ENCODE peak calls at places on chromosome 9, in ten cellular contexts. B is kidney, Z is psoas muscle, H is A549, L is heart left ventricle, J is stomach, K is GM13977, N is BJ, I is neural crest cell, P is RWPE2. S is an unnamed sample.

GRCh38 chr9:82490019-82490499 is 501.5 kb downstream of the SPATA31D1 start:
- DNase-seq in B (no peak), Z (no peak), H (no peak), L (no peak), J (no peak), K (no peak), N (peak; percentile 51), I (no peak), P (peak; percentile 57), S (no peak)

GRCh38 chr9:98931543-98931942 is 12.2 kb upstream of the COL15A1 start:
- DNase-seq in B (no peak), Z (no peak), H (no peak), L (no peak), J (no peak), K (no peak), N (no peak), I (no peak), P (no peak), S (no peak)

GRCh38 chr9:16032799-16033198 is 480.0 kb downstream of the CCDC171 start:
- DNase-seq in B (no peak), Z (no peak), H (no peak), L (no peak), J (no peak), K (no peak), N (no peak), I (no peak), P (no peak), S (no peak)

GRCh38 chr9:120542701-120543490 is 37.1 kb downstream of the CDK5RAP2 start:
- DNase-seq in B (no peak), Z (no peak), H (no peak), L (no peak), J (no peak), K (no peak), N (no peak), I (no peak), P (no peak), S (no peak)

GRCh38 chr9:70420267-70421019 is 6.0 kb upstream of the KLF9 start:
- DNase-seq in B (peak; percentile 99), Z (peak; percentile 95), H (peak; percentile 59), L (peak; percentile 96), J (peak; percentile 94), K (peak; percentile 23), N (no peak), I (peak; percentile 61), P (peak; percentile 83), S (no peak)

GRCh38 chr9:76255781-76256455 is 138.3 kb downstream of the RFK start:
- DNase-seq in B (no peak), Z (peak; percentile 32), H (no peak), L (peak; percentile 78), J (peak; percentile 25), K (no peak), N (peak; percentile 99), I (no peak), P (no peak), S (no peak)

GRCh38 chr9:34562136-34562745 is 27.3 kb downstream of the CNTFR start:
- DNase-seq in B (no peak), Z (no peak), H (no peak), L (no peak), J (no peak), K (peak; percentile 71), N (no peak), I (no peak), P (no peak), S (no peak)

GRCh38 chr9:127805620-127806019 is 2.9 kb downstream of the FPGS start:
- DNase-seq in B (no peak), Z (no peak), H (peak; percentile 69), L (peak; percentile 53), J (no peak), K (no peak), N (no peak), I (peak; percentile 48), P (no peak), S (no peak)

GRCh38 chr9:131276107-131276888 is at the start of gene FAM78A:
- DNase-seq in B (peak; percentile 87), Z (peak; percentile 59), H (no peak), L (peak; percentile 80), J (peak; percentile 57), K (peak; percentile 75), N (no peak), I (no peak), P (no peak), S (no peak)

GRCh38 chr9:38431101-38431500 is 6.8 kb upstream of the IGFBPL1 start:
- DNase-seq in B (no peak), Z (no peak), H (no peak), L (no peak), J (no peak), K (no peak), N (no peak), I (no peak), P (no peak), S (no peak)

GRCh38 chr9:112331676-112331955 is 1.8 kb downstream of the PTBP3 start:
- DNase-seq in B (no peak), Z (no peak), H (no peak), L (no peak), J (no peak), K (no peak), N (no peak), I (no peak), P (no peak), S (no peak)

GRCh38 chr9:112332272-112332671 is 1.1 kb downstream of the PTBP3 start:
- DNase-seq in B (no peak), Z (no peak), H (no peak), L (no peak), J (no peak), K (no peak), N (no peak), I (no peak), P (no peak), S (no peak)

GRCh38 chr9:112332977-112333638 is at the start of gene PTBP3:
- DNase-seq in B (peak; percentile 94), Z (peak; percentile 81), H (peak; percentile 55), L (peak; percentile 87), J (peak; percentile 89), K (peak; percentile 83), N (no peak), I (peak; percentile 51), P (peak; percentile 76), S (peak; percentile 92)

GRCh38 chr9:112333639-112334318 is 360 bp upstream of the PTBP3 start:
- DNase-seq in B (peak; percentile 98), Z (peak; percentile 96), H (peak; percentile 90), L (peak; percentile 95), J (peak; percentile 98), K (peak; percentile 97), N (peak; percentile 64), I (peak; percentile 92), P (peak; percentile 89), S (peak; percentile 96)

GRCh38 chr9:112332674-112332976 is 794 bp downstream of the PTBP3 start:
- DNase-seq in B (no peak), Z (no peak), H (no peak), L (no peak), J (no peak), K (no peak), N (no peak), I (no peak), P (no peak), S (no peak)
- TF ChIP-seq CTCF in B (no peak), Z (peak; percentile 6), H (no peak), L (no peak), J (no peak), K (no peak), N (peak; percentile 10), I (peak; percentile 51), P (no peak), S (peak; percentile 66)

DNA sequence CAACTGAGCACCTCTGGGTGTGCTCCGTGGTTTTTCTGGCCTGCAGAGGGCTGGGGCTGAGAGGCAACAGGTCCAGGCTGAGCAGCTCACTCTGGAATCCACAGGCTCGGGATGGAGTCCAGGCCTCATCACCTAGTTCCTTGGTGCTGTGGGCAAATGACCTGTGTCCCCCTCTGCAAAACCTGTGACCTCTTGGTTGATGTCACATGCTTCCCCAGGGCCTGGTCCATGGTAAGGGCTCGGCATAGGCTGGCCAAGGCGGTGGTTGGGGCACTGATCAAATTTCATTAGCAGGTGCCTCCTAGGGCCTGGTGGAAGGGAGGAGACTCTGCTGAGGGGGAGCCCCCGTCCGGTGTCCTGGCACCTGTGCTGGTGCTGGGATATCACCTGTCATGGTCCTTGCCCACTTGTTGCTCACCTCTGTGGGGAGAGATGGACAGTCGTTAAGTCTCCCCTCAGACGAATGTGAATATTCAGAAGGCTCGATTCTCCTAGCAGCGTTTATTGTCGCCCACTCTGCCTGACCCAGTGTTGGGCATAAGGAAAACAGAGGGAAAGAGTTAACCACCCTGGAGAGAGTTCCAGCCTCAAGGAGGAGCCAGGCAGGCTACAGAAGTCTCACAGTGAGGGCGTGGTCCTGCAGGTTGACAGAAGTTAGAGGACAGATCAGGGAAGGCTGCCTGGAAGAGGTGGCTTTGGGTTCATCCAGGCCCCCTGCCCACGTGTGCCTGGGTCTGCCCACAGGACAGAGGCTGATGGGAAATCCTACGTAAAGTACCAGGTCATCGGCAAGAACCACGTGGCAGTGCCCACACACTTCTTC is 3.5 kb downstream of the ENDOG start:
- DNase-seq in B (no peak), Z (no peak), H (no peak), L (no peak), J (no peak), K (no peak), N (no peak), I (no peak), P (no peak), S (no peak)
- TF ChIP-seq CTCF in B (no peak), Z (no peak), H (no peak), L (no peak), J (no peak), K (no peak), N (no peak), I (no peak), P (no peak), S (no peak)

DNA sequence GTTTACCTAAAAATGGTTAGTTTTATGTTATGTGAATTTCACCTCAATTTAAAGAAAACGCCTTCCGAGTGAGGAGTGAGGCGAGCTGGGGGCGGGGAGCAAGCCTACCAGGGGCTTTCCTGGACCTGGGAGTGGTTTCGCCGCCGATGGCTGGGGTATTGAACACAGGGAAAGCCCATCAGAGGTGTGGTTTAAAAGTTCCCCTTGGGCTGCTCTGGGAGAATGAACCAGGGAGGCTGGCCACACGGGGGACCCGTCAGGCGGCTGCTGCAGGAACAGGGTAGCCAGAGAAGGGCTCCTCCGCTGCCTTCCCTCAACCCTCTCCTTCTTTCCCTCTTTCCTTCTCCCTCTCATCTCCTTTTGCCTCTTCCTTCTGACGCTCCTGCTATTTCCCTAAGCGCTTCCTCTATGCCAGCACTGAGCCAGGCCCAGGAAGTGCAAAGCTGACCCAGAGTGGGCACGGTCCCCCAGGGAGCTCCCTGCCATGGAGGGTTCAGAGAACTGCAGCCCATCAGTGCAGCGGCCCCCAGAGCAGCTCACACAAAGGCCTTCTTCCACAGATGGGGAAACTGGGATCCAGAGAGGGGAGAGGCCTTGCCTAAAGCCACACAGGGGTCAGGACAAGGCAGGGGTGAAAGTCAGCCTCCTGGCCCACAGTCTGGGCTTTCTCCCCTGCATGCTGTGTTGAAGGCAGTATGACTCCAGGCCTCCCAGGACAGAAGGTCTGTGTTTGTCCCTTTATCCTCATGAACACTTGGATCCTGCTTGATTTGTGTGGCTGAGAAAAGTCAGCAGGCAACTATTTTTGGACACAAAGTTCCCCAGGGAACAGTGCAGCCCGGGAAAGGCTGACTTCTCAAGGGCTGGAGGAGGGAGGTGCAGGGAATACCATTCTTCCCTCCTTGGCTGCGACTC is 4.6 kb downstream of the AKNA start:
- DNase-seq in B (peak; percentile 87), Z (no peak), H (no peak), L (peak; percentile 66), J (no peak), K (peak; percentile 61), N (no peak), I (no peak), P (no peak), S (no peak)
- TF ChIP-seq CTCF in B (no peak), Z (no peak), H (no peak), L (no peak), J (no peak), K (peak; percentile 45), N (peak; percentile 32), I (no peak), P (no peak), S (peak; percentile 44)

GRCh38 chr9:73269430-73270101 is 117.9 kb downstream of the ANXA1 start:
- DNase-seq in B (no peak), Z (no peak), H (peak; percentile 3), L (no peak), J (no peak), K (no peak), N (no peak), I (no peak), P (no peak), S (no peak)
- TF ChIP-seq CTCF in B (no peak), Z (no peak), H (peak; percentile 53), L (peak; percentile 12), J (no peak), K (peak; percentile 15), N (no peak), I (peak; percentile 65), P (peak; percentile 68), S (peak; percentile 69)